ENCODE peak calls at places on chromosomes 7 and 10, in ten cellular contexts. One of them, this sample, is unnamed. For H3K4me1 and H3K9me3, the result is how much of the 10 kb centered on the place peaks cover.

GRCh38 chr7:134693256-134693655 is 46.6 kb downstream of the BPGM start:
- DNase-seq in fibroblast of lung: peak
- DNase-seq in cardiac muscle cell: no peak
- DNase-seq in neural progenitor cell: no peak
- DNase-seq in ovary: peak
- DNase-seq in CD8-positive, alpha-beta memory T cell: peak
- DNase-seq in mammary epithelial cell: peak
- DNase-seq in CD4-positive, alpha-beta memory T cell: no peak
- DNase-seq in sigmoid colon: no peak
- DNase-seq in iPS DF 6.9: no peak
- DNase-seq in this sample: no peak

GRCh38 chr10:82251222-82251977 is 376.4 kb downstream of the NRG3 start:
- DNase-seq in ovary: no peak
- DNase-seq in CD8-positive, alpha-beta memory T cell: no peak
- DNase-seq in iPS DF 6.9: peak
- DNase-seq in neural progenitor cell: peak
- DNase-seq in cardiac muscle cell: no peak
- DNase-seq in CD4-positive, alpha-beta memory T cell: no peak
- DNase-seq in mammary epithelial cell: no peak
- DNase-seq in fibroblast of lung: no peak
- DNase-seq in sigmoid colon: no peak
- DNase-seq in this sample: no peak

GRCh38 chr7:154744226-154744860 is 258.6 kb downstream of the PAXIP1 start:
- DNase-seq in iPS DF 6.9: peak
- DNase-seq in sigmoid colon: no peak
- DNase-seq in cardiac muscle cell: peak
- DNase-seq in ovary: no peak
- DNase-seq in mammary epithelial cell: no peak
- DNase-seq in neural progenitor cell: peak
- DNase-seq in CD8-positive, alpha-beta memory T cell: no peak
- DNase-seq in CD4-positive, alpha-beta memory T cell: no peak
- DNase-seq in fibroblast of lung: no peak
- DNase-seq in this sample: no peak

GRCh38 chr7:51222916-51223315 is 93.7 kb downstream of the COBL start:
- DNase-seq in cardiac muscle cell: no peak
- DNase-seq in mammary epithelial cell: no peak
- DNase-seq in fibroblast of lung: no peak
- DNase-seq in iPS DF 6.9: no peak
- DNase-seq in sigmoid colon: peak
- DNase-seq in neural progenitor cell: no peak
- DNase-seq in ovary: no peak
- DNase-seq in CD8-positive, alpha-beta memory T cell: no peak
- DNase-seq in CD4-positive, alpha-beta memory T cell: no peak
- DNase-seq in this sample: no peak

GRCh38 chr7:85719981-85720963 is 533.4 kb upstream of the SEMA3D start:
- DNase-seq in neural progenitor cell: no peak
- DNase-seq in mammary epithelial cell: peak
- DNase-seq in cardiac muscle cell: no peak
- DNase-seq in ovary: no peak
- DNase-seq in fibroblast of lung: peak
- DNase-seq in CD8-positive, alpha-beta memory T cell: no peak
- DNase-seq in CD4-positive, alpha-beta memory T cell: no peak
- DNase-seq in sigmoid colon: no peak
- DNase-seq in iPS DF 6.9: no peak
- DNase-seq in this sample: no peak

GRCh38 chr10:33412261-33413092 is 78.0 kb upstream of the NRP1 start:
- DNase-seq in cardiac muscle cell: no peak
- DNase-seq in CD8-positive, alpha-beta memory T cell: no peak
- DNase-seq in ovary: no peak
- DNase-seq in mammary epithelial cell: peak
- DNase-seq in sigmoid colon: no peak
- DNase-seq in neural progenitor cell: no peak
- DNase-seq in CD4-positive, alpha-beta memory T cell: no peak
- DNase-seq in iPS DF 6.9: no peak
- DNase-seq in fibroblast of lung: peak
- DNase-seq in this sample: no peak

GRCh38 chr7:20441886-20442505 is 111.3 kb downstream of the ITGB8 start:
- DNase-seq in mammary epithelial cell: peak
- DNase-seq in cardiac muscle cell: no peak
- DNase-seq in ovary: no peak
- DNase-seq in iPS DF 6.9: no peak
- DNase-seq in sigmoid colon: no peak
- DNase-seq in CD8-positive, alpha-beta memory T cell: no peak
- DNase-seq in CD4-positive, alpha-beta memory T cell: no peak
- DNase-seq in fibroblast of lung: peak
- DNase-seq in neural progenitor cell: no peak
- DNase-seq in this sample: no peak

GRCh38 chr10:117004238-117004626 is 755 bp downstream of the SHTN1 start:
- DNase-seq in neural progenitor cell: no peak
- DNase-seq in sigmoid colon: no peak
- DNase-seq in mammary epithelial cell: no peak
- DNase-seq in CD4-positive, alpha-beta memory T cell: no peak
- DNase-seq in cardiac muscle cell: no peak
- DNase-seq in ovary: no peak
- DNase-seq in iPS DF 6.9: no peak
- DNase-seq in fibroblast of lung: no peak
- DNase-seq in CD8-positive, alpha-beta memory T cell: no peak
- DNase-seq in this sample: peak

GRCh38 chr7:159115601-159116501 is 28.8 kb downstream of the VIPR2 start:
- DNase-seq in iPS DF 6.9: no peak
- DNase-seq in fibroblast of lung: no peak
- DNase-seq in CD8-positive, alpha-beta memory T cell: no peak
- DNase-seq in neural progenitor cell: no peak
- DNase-seq in ovary: no peak
- DNase-seq in mammary epithelial cell: no peak
- DNase-seq in cardiac muscle cell: no peak
- DNase-seq in sigmoid colon: peak
- DNase-seq in CD4-positive, alpha-beta memory T cell: no peak
- DNase-seq in this sample: no peak

GRCh38 chr7:71145906-71146901 is 14.3 kb downstream of the GALNT17 start:
- DNase-seq in neural progenitor cell: no peak
- DNase-seq in iPS DF 6.9: no peak
- DNase-seq in sigmoid colon: no peak
- DNase-seq in CD4-positive, alpha-beta memory T cell: no peak
- DNase-seq in ovary: peak
- DNase-seq in fibroblast of lung: no peak
- DNase-seq in mammary epithelial cell: no peak
- DNase-seq in CD8-positive, alpha-beta memory T cell: no peak
- DNase-seq in cardiac muscle cell: no peak
- DNase-seq in this sample: no peak

GRCh38 chr10:3868274-3868669 is 83.3 kb upstream of the KLF6 start:
- DNase-seq in ovary: no peak
- DNase-seq in CD8-positive, alpha-beta memory T cell: no peak
- DNase-seq in neural progenitor cell: no peak
- DNase-seq in CD4-positive, alpha-beta memory T cell: no peak
- DNase-seq in mammary epithelial cell: no peak
- DNase-seq in sigmoid colon: no peak
- DNase-seq in cardiac muscle cell: no peak
- DNase-seq in fibroblast of lung: no peak
- DNase-seq in iPS DF 6.9: no peak
- DNase-seq in this sample: no peak

GRCh38 chr10:132096223-132096622 is 30.5 kb downstream of the JAKMIP3 start:
- DNase-seq in cardiac muscle cell: no peak
- DNase-seq in CD4-positive, alpha-beta memory T cell: no peak
- DNase-seq in CD8-positive, alpha-beta memory T cell: no peak
- DNase-seq in mammary epithelial cell: peak
- DNase-seq in iPS DF 6.9: no peak
- DNase-seq in neural progenitor cell: no peak
- DNase-seq in sigmoid colon: no peak
- DNase-seq in fibroblast of lung: peak
- DNase-seq in ovary: no peak
- DNase-seq in this sample: peak

GRCh38 chr10:119962837-119963236 is 70.3 kb downstream of the SEC23IP start:
- DNase-seq in sigmoid colon: no peak
- DNase-seq in mammary epithelial cell: no peak
- DNase-seq in CD4-positive, alpha-beta memory T cell: no peak
- DNase-seq in fibroblast of lung: no peak
- DNase-seq in ovary: no peak
- DNase-seq in cardiac muscle cell: no peak
- DNase-seq in CD8-positive, alpha-beta memory T cell: no peak
- DNase-seq in iPS DF 6.9: no peak
- DNase-seq in neural progenitor cell: no peak
- DNase-seq in this sample: no peak

GRCh38 chr7:128829391-128830166 is 627 bp upstream of the FLNC start:
- DNase-seq in neural progenitor cell: peak
- DNase-seq in mammary epithelial cell: no peak
- DNase-seq in CD8-positive, alpha-beta memory T cell: no peak
- DNase-seq in fibroblast of lung: peak
- DNase-seq in sigmoid colon: peak
- DNase-seq in cardiac muscle cell: peak
- DNase-seq in iPS DF 6.9: no peak
- DNase-seq in ovary: no peak
- DNase-seq in CD4-positive, alpha-beta memory T cell: no peak
- DNase-seq in this sample: no peak

GRCh38 chr7:128827248-128827958 is 2.8 kb upstream of the FLNC start:
- DNase-seq in CD4-positive, alpha-beta memory T cell: no peak
- DNase-seq in sigmoid colon: peak
- DNase-seq in iPS DF 6.9: no peak
- DNase-seq in fibroblast of lung: peak
- DNase-seq in ovary: no peak
- DNase-seq in CD8-positive, alpha-beta memory T cell: no peak
- DNase-seq in mammary epithelial cell: no peak
- DNase-seq in neural progenitor cell: peak
- DNase-seq in cardiac muscle cell: peak
- DNase-seq in this sample: no peak

GRCh38 chr7:128827971-128828711 is 2.1 kb upstream of the FLNC start:
- DNase-seq in neural progenitor cell: peak
- DNase-seq in CD4-positive, alpha-beta memory T cell: no peak
- DNase-seq in ovary: no peak
- DNase-seq in cardiac muscle cell: peak
- DNase-seq in iPS DF 6.9: no peak
- DNase-seq in sigmoid colon: peak
- DNase-seq in fibroblast of lung: peak
- DNase-seq in CD8-positive, alpha-beta memory T cell: no peak
- DNase-seq in mammary epithelial cell: no peak
- DNase-seq in this sample: no peak

GRCh38 chr7:128826512-128826911 is 3.7 kb upstream of the FLNC start:
- DNase-seq in CD4-positive, alpha-beta memory T cell: no peak
- DNase-seq in cardiac muscle cell: no peak
- DNase-seq in neural progenitor cell: no peak
- DNase-seq in mammary epithelial cell: no peak
- DNase-seq in sigmoid colon: no peak
- DNase-seq in CD8-positive, alpha-beta memory T cell: no peak
- DNase-seq in iPS DF 6.9: no peak
- DNase-seq in ovary: no peak
- DNase-seq in fibroblast of lung: no peak
- DNase-seq in this sample: no peak

DNA sequence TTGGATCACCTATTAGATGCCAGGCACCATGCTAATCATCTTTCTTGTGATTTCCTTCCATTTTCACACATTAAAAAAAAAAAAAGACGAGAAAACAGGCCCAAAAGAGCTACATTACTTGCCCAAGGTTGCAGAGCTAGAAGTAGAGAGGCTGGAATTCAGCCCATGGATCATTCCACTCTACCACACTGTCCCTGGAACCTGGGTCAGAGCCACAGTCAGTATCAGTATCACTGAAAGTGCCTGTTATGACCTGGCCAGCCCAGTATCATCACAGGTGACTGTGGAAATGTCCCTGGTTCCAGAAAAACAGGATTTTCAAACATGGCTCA is 3.3 kb upstream of the FLNC start:
- DNase-seq in ovary: no peak
- DNase-seq in cardiac muscle cell: no peak
- DNase-seq in CD4-positive, alpha-beta memory T cell: no peak
- DNase-seq in sigmoid colon: no peak
- DNase-seq in CD8-positive, alpha-beta memory T cell: no peak
- DNase-seq in fibroblast of lung: no peak
- DNase-seq in mammary epithelial cell: no peak
- DNase-seq in iPS DF 6.9: no peak
- DNase-seq in neural progenitor cell: no peak
- DNase-seq in this sample: no peak
- H3K27ac ChIP-seq in ovary: no peak
- H3K27ac ChIP-seq in cardiac muscle cell: peak
- H3K27ac ChIP-seq in CD4-positive, alpha-beta memory T cell: no peak
- H3K27ac ChIP-seq in sigmoid colon: peak
- H3K27ac ChIP-seq in CD8-positive, alpha-beta memory T cell: no peak
- H3K27ac ChIP-seq in fibroblast of lung: peak
- H3K27ac ChIP-seq in mammary epithelial cell: no peak
- H3K27ac ChIP-seq in iPS DF 6.9: no peak
- H3K27ac ChIP-seq in neural progenitor cell: no peak
- H3K27ac ChIP-seq in this sample: no peak

GRCh38 chr7:26191974-26192479 is 8.5 kb downstream of the HNRNPA2B1 start:
- DNase-seq in sigmoid colon: no peak
- DNase-seq in neural progenitor cell: no peak
- DNase-seq in ovary: no peak
- DNase-seq in cardiac muscle cell: no peak
- DNase-seq in mammary epithelial cell: no peak
- DNase-seq in fibroblast of lung: no peak
- DNase-seq in iPS DF 6.9: no peak
- DNase-seq in CD8-positive, alpha-beta memory T cell: no peak
- DNase-seq in CD4-positive, alpha-beta memory T cell: no peak
- DNase-seq in this sample: no peak
- H3K4me1 ChIP-seq in sigmoid colon: half or more
- H3K4me1 ChIP-seq in neural progenitor cell: under half
- H3K4me1 ChIP-seq in ovary: under half
- H3K4me1 ChIP-seq in cardiac muscle cell: under half
- H3K4me1 ChIP-seq in mammary epithelial cell: under half
- H3K4me1 ChIP-seq in fibroblast of lung: under half
- H3K4me1 ChIP-seq in iPS DF 6.9: under half
- H3K4me1 ChIP-seq in CD8-positive, alpha-beta memory T cell: half or more
- H3K4me1 ChIP-seq in CD4-positive, alpha-beta memory T cell: half or more
- H3K4me1 ChIP-seq in this sample: half or more

GRCh38 chr7:157539521-157539920 is 202.7 kb downstream of the DNAJB6 start:
- DNase-seq in CD4-positive, alpha-beta memory T cell: no peak
- DNase-seq in ovary: no peak
- DNase-seq in CD8-positive, alpha-beta memory T cell: no peak
- DNase-seq in sigmoid colon: peak
- DNase-seq in mammary epithelial cell: no peak
- DNase-seq in iPS DF 6.9: no peak
- DNase-seq in cardiac muscle cell: no peak
- DNase-seq in fibroblast of lung: no peak
- DNase-seq in neural progenitor cell: no peak
- DNase-seq in this sample: no peak
- H3K9me3 ChIP-seq in CD4-positive, alpha-beta memory T cell: under half
- H3K9me3 ChIP-seq in ovary: under half
- H3K9me3 ChIP-seq in CD8-positive, alpha-beta memory T cell: under half
- H3K9me3 ChIP-seq in sigmoid colon: under half
- H3K9me3 ChIP-seq in mammary epithelial cell: under half
- H3K9me3 ChIP-seq in iPS DF 6.9: under half
- H3K9me3 ChIP-seq in cardiac muscle cell: under half
- H3K9me3 ChIP-seq in fibroblast of lung: under half
- H3K9me3 ChIP-seq in neural progenitor cell: under half
- H3K9me3 ChIP-seq in this sample: under half

GRCh38 chr10:94260455-94260854 is 102.3 kb downstream of the NOC3L start:
- DNase-seq in ovary: no peak
- DNase-seq in iPS DF 6.9: no peak
- DNase-seq in fibroblast of lung: no peak
- DNase-seq in mammary epithelial cell: no peak
- DNase-seq in neural progenitor cell: no peak
- DNase-seq in CD8-positive, alpha-beta memory T cell: no peak
- DNase-seq in sigmoid colon: no peak
- DNase-seq in cardiac muscle cell: no peak
- DNase-seq in CD4-positive, alpha-beta memory T cell: no peak
- DNase-seq in this sample: no peak

GRCh38 chr10:94268652-94269051 is 94.1 kb downstream of the NOC3L start:
- DNase-seq in iPS DF 6.9: no peak
- DNase-seq in mammary epithelial cell: no peak
- DNase-seq in CD4-positive, alpha-beta memory T cell: no peak
- DNase-seq in fibroblast of lung: no peak
- DNase-seq in cardiac muscle cell: no peak
- DNase-seq in neural progenitor cell: no peak
- DNase-seq in ovary: no peak
- DNase-seq in sigmoid colon: no peak
- DNase-seq in CD8-positive, alpha-beta memory T cell: no peak
- DNase-seq in this sample: no peak

GRCh38 chr10:94264085-94264484 is 98.7 kb downstream of the NOC3L start:
- DNase-seq in CD4-positive, alpha-beta memory T cell: no peak
- DNase-seq in cardiac muscle cell: no peak
- DNase-seq in sigmoid colon: no peak
- DNase-seq in neural progenitor cell: no peak
- DNase-seq in mammary epithelial cell: no peak
- DNase-seq in fibroblast of lung: peak
- DNase-seq in ovary: no peak
- DNase-seq in CD8-positive, alpha-beta memory T cell: no peak
- DNase-seq in iPS DF 6.9: no peak
- DNase-seq in this sample: no peak
- H3K27ac ChIP-seq in CD4-positive, alpha-beta memory T cell: no peak
- H3K27ac ChIP-seq in cardiac muscle cell: no peak
- H3K27ac ChIP-seq in sigmoid colon: no peak
- H3K27ac ChIP-seq in neural progenitor cell: no peak
- H3K27ac ChIP-seq in mammary epithelial cell: no peak
- H3K27ac ChIP-seq in fibroblast of lung: no peak
- H3K27ac ChIP-seq in ovary: no peak
- H3K27ac ChIP-seq in CD8-positive, alpha-beta memory T cell: no peak
- H3K27ac ChIP-seq in iPS DF 6.9: no peak
- H3K27ac ChIP-seq in this sample: no peak

This sample was measured in CD4-positive, CD25-positive, alpha-beta regulatory T cell.